ENCODE peak calls at places on chromosomes 6 and 20, in four cellular contexts. H is H9, M is mesenchymal stem cell, O is mesendoderm. U is an unnamed sample.

GRCh38 chr6:144266091-144266649 is 19.0 kb upstream of the UTRN start:
- DNase-seq in H (peak), M (peak), O (peak), U (peak)

GRCh38 chr6:43076093-43076927 is at the start of gene PTK7:
- DNase-seq in H (peak), M (peak), O (peak), U (peak)

GRCh38 chr6:9250852-9251251 is 815.5 kb upstream of the SLC35B3 start:
- DNase-seq in H (peak), M (peak), O (peak), U (peak)

GRCh38 chr20:60512436-60512835 is 554.2 kb downstream of the CDH26 start:
- DNase-seq in H (peak), M (no peak), O (peak), U (peak)

GRCh38 chr20:45359406-45360148 is 3.4 kb upstream of the SYS1 start:
- DNase-seq in H (no peak), M (peak), O (no peak), U (no peak)

GRCh38 chr6:136408205-136408604 is 118.6 kb upstream of the BCLAF1 start:
- DNase-seq in H (no peak), M (peak), O (no peak), U (peak)

GRCh38 chr20:1215386-1216170 is 10.3 kb upstream of the RAD21L1 start:
- DNase-seq in H (no peak), M (no peak), O (no peak), U (no peak)

GRCh38 chr6:162056745-162057144 is 670.8 kb downstream of the PRKN start:
- DNase-seq in H (peak), M (peak), O (peak), U (no peak)

GRCh38 chr6:130900913-130901312 is 73.7 kb downstream of the SMLR1 start:
- DNase-seq in H (no peak), M (peak), O (peak), U (peak)

GRCh38 chr20:32621071-32621913 is 36.2 kb upstream of the NOL4L start:
- DNase-seq in H (peak), M (no peak), O (no peak), U (no peak)

GRCh38 chr6:132995432-132995831 is 181.1 kb downstream of the RPS12 start:
- DNase-seq in H (no peak), M (no peak), O (no peak), U (no peak)

GRCh38 chr6:132300323-132300949 is 100.8 kb downstream of the MOXD1 start:
- DNase-seq in H (peak), M (peak), O (peak), U (peak)

GRCh38 chr20:57429579-57430202 is 38.5 kb downstream of the RBM38 start:
- DNase-seq in H (no peak), M (no peak), O (no peak), U (peak)

GRCh38 chr20:33673411-33674293 is 576 bp downstream of the NECAB3 start:
- DNase-seq in H (no peak), M (peak), O (no peak), U (no peak)

GRCh38 chr6:160858886-160859285 is 132.7 kb upstream of the MAP3K4 start:
- DNase-seq in H (no peak), M (no peak), O (no peak), U (no peak)

GRCh38 chr6:6730831-6731230 is 142.3 kb downstream of the LY86 start:
- DNase-seq in H (no peak), M (peak), O (no peak), U (peak)

GRCh38 chr6:90610291-90610670 is 23.4 kb upstream of the MAP3K7 start:
- DNase-seq in H (no peak), M (no peak), O (peak), U (no peak)

GRCh38 chr6:10465633-10466499 is 51.0 kb upstream of the TFAP2A start:
- DNase-seq in H (peak), M (peak), O (peak), U (no peak)

GRCh38 chr20:40738976-40739375 is 49.9 kb upstream of the MAFB start:
- DNase-seq in H (no peak), M (no peak), O (no peak), U (no peak)

GRCh38 chr6:168192901-168193815 is 114.1 kb upstream of the FRMD1 start:
- DNase-seq in H (peak), M (no peak), O (no peak), U (no peak)

GRCh38 chr6:167824591-167825041 is 2.1 kb upstream of the AFDN start:
- DNase-seq in H (no peak), M (no peak), O (no peak), U (peak)

GRCh38 chr6:113050010-113050893 is 703.1 kb downstream of the RFPL4B start:
- DNase-seq in H (no peak), M (no peak), O (no peak), U (no peak)

GRCh38 chr20:24634855-24635254 is 165.4 kb downstream of the SYNDIG1 start:
- DNase-seq in H (peak), M (peak), O (peak), U (no peak)

GRCh38 chr6:56199956-56200355 is 47.4 kb downstream of the COL21A1 start:
- DNase-seq in H (no peak), M (peak), O (no peak), U (peak)

GRCh38 chr6:47209632-47210031 is 100.1 kb downstream of the TNFRSF21 start:
- DNase-seq in H (no peak), M (peak), O (peak), U (peak)

GRCh38 chr6:53701333-53702073 is 35.9 kb upstream of the KLHL31 start:
- DNase-seq in H (no peak), M (no peak), O (no peak), U (no peak)

GRCh38 chr6:142485256-142485655 is 183.4 kb downstream of the ADGRG6 start:
- DNase-seq in H (no peak), M (peak), O (no peak), U (no peak)

GRCh38 chr20:57654363-57654997 is 34.3 kb upstream of the ZBP1 start:
- DNase-seq in H (peak), M (peak), O (peak), U (peak)

GRCh38 chr6:71091946-71092345 is 135.1 kb upstream of the B3GAT2 start:
- DNase-seq in H (no peak), M (no peak), O (no peak), U (no peak)

GRCh38 chr20:11467436-11467835 is 450.3 kb upstream of the BTBD3 start:
- DNase-seq in H (no peak), M (no peak), O (no peak), U (no peak)

GRCh38 chr20:25288291-25289181 is 40.7 kb downstream of the PYGB start:
- DNase-seq in H (no peak), M (no peak), O (no peak), U (no peak)

GRCh38 chr20:31841928-31842327 is 3.5 kb downstream of the FOXS1 start:
- DNase-seq in H (no peak), M (peak), O (no peak), U (no peak)

GRCh38 chr6:37607949-37608348 is 89.7 kb downstream of the MDGA1 start:
- DNase-seq in H (no peak), M (peak), O (peak), U (no peak)

GRCh38 chr6:96015321-96015790 is 418 bp upstream of the FUT9 start:
- DNase-seq in H (no peak), M (no peak), O (peak), U (no peak)

GRCh38 chr6:166573456-166574216 is 12.8 kb downstream of the RAMACL start:
- DNase-seq in H (no peak), M (peak), O (peak), U (no peak)

GRCh38 chr6:21791596-21791995 is 198.0 kb downstream of the SOX4 start:
- DNase-seq in H (no peak), M (peak), O (peak), U (no peak)

GRCh38 chr20:6767536-6768227 is at the start of gene BMP2:
- DNase-seq in H (peak), M (peak), O (peak), U (no peak)

GRCh38 chr20:1335961-1336698 is 7.2 kb upstream of the SDCBP2 start:
- DNase-seq in H (peak), M (no peak), O (no peak), U (no peak)

GRCh38 chr6:132489376-132489775 is 23.5 kb downstream of the STX7 start:
- DNase-seq in H (no peak), M (no peak), O (no peak), U (no peak)

GRCh38 chr20:14441201-14441600 is 103.8 kb upstream of the FLRT3 start:
- DNase-seq in H (no peak), M (peak), O (no peak), U (peak)

GRCh38 chr20:62589720-62590119 is 52.6 kb upstream of the SLCO4A1 start:
- DNase-seq in H (no peak), M (no peak), O (no peak), U (no peak)
- H2AK5ac ChIP-seq in H (no peak), M (no peak), O (no peak), U (no peak)

GRCh38 chr6:58290177-58290576 is 972.7 kb downstream of the PRIM2 start:
- DNase-seq in H (no peak), M (no peak), O (no peak), U (no peak)
- H2AK5ac ChIP-seq in H (no peak), M (no peak), O (no peak), U (no peak)

DNA sequence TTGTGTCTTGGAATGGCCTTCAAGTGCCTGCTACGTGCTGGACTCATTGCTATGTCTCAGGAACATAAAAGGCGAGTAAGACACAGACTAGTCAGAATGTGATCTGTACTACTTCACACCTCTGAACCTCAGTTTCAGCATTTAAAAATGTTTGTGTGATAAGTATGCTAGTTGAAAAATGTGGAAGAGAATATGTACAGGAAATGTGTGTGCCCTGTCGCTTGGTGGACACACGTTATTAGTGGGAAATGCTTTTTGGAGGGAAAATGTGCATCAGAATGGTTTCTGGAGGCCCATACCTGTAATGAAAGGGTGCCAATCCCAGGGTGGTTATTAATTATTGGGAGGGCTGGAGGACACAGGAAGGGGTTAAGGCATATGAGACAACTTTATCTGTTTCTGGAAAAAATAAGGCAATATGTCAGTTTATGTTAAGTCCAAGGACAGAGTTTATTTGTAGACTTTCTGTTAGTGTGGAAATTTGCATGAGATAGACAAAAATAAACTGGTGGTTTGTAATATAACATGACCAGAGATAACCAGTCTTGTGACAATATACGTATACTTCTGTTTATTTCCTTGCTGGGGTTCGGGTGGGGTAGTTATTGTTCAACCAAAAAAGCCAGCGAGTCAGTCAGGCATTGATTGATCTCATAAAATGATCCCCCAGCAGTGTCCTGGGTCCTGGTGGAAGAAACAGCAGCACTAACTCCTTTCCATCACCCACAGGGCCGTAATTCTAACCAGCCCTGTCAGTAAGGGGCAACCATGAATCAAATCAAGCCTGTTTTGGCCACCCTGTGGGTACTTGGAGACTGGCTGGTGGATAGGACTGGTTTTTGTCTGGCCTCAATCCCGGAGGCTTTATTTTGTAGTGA is 117.9 kb downstream of the JARID2 start:
- DNase-seq in H (no peak), M (peak), O (no peak), U (peak)
- H2AK5ac ChIP-seq in H (no peak), M (no peak), O (no peak), U (no peak)

GRCh38 chr20:9508240-9508661 is 6.1 kb upstream of the LAMP5 start:
- DNase-seq in H (no peak), M (no peak), O (no peak), U (no peak)

GRCh38 chr20:9506964-9507369 is 7.4 kb upstream of the LAMP5 start:
- DNase-seq in H (peak), M (no peak), O (peak), U (no peak)

GRCh38 chr20:9508696-9509178 is 5.7 kb upstream of the LAMP5 start:
- DNase-seq in H (peak), M (no peak), O (no peak), U (no peak)

GRCh38 chr20:9507544-9508239 is 6.7 kb upstream of the LAMP5 start:
- DNase-seq in H (peak), M (no peak), O (peak), U (no peak)

GRCh38 chr20:9506337-9506821 is 8.0 kb upstream of the LAMP5 start:
- DNase-seq in H (no peak), M (no peak), O (no peak), U (no peak)
- H2AK5ac ChIP-seq in H (no peak), M (no peak), O (no peak), U (no peak)

GRCh38 chr6:155954149-155954548 is 498.5 kb upstream of the NOX3 start:
- DNase-seq in H (no peak), M (no peak), O (no peak), U (no peak)

GRCh38 chr6:155958550-155958949 is 502.9 kb upstream of the NOX3 start:
- DNase-seq in H (no peak), M (no peak), O (no peak), U (no peak)

GRCh38 chr6:155955038-155955437 is 499.4 kb upstream of the NOX3 start:
- DNase-seq in H (peak), M (no peak), O (peak), U (no peak)

GRCh38 chr6:155959898-155960297 is 504.3 kb upstream of the NOX3 start:
- DNase-seq in H (no peak), M (no peak), O (no peak), U (no peak)
- H2AK5ac ChIP-seq in H (no peak), M (no peak), O (no peak), U (no peak)

GRCh38 chr6:30915591-30915946 is 1.5 kb downstream of the VARS2 start:
- DNase-seq in H (peak), M (peak), O (peak), U (peak)
- H2AK5ac ChIP-seq in H (no peak), M (no peak), O (no peak), U (no peak)

DNA sequence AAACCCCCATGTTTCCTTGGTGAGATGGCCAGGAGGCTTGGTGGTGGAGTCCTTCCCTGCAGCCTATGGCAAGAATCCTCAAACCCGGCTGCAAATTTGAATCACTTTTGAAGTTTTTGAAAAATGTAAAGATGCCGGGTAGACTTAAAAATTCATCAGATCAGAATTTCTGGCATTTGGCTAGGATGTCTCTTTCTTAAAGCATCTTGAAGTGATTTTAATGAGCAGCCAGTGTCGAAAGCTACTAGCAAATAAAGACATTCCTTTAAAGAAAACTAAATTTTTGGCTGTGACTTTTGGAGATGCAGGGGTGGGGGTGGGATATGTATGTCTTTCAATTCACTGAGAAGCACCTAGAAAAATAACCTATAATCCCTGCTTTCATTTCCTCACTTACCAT is 25.6 kb upstream of the NOX3 start:
- DNase-seq in H (no peak), M (no peak), O (no peak), U (peak)
- H2AK5ac ChIP-seq in H (no peak), M (no peak), O (no peak), U (no peak)

GRCh38 chr6:32190054-32190945 is at the start of gene PBX2:
- DNase-seq in H (peak), M (peak), O (peak), U (peak)

GRCh38 chr6:32191696-32192607 is 491 bp downstream of the GPSM3 start:
- DNase-seq in H (peak), M (no peak), O (no peak), U (no peak)

GRCh38 chr6:32192608-32193039 is at the start of gene GPSM3:
- DNase-seq in H (peak), M (peak), O (peak), U (no peak)

GRCh38 chr6:32189742-32190053 is 304 bp downstream of the PBX2 start:
- DNase-seq in H (no peak), M (no peak), O (no peak), U (no peak)

DNA sequence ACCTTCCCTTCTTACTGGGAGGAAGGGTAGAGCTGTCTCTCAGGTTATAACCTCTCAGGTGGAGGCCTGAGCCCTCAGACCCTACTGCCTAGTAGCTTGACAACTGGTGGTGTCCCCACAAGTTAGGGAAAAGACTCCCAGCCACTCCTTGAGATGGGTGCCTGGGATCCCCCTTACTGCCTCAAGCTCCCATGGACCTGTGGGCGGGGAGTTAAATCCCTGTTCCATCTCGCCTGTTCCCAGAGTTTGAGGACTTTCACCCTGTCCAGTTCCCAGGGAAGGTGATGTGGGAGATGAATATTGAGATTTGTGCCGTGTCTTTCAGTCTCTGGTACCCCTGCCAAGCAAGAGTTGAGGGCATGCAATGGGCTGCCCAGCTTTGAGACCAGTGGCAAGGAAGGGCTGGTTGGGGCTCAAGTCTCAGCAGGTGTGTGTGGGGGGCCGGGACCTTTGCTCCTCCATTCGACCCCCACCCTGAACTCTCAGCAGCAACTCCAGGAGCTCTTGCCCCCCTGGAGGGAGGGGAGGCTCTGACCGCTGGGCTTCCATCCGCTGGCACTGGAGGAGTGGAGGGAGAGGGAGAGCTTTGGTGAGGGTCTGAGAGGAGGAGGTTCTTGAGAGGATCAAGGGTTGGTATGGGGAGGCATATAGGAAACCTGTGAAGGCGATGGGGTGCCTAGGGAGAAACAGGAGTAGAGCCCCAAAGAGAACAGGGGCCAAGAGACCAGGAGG is 1.1 kb upstream of the PBX2 start:
- DNase-seq in H (peak), M (no peak), O (no peak), U (no peak)
- H2AK5ac ChIP-seq in H (no peak), M (peak), O (peak), U (peak)

GRCh38 chr6:169953686-169954085 is 202.3 kb downstream of the ERMARD start:
- DNase-seq in H (no peak), M (no peak), O (no peak), U (no peak)
- H2AK5ac ChIP-seq in H (no peak), M (no peak), O (no peak), U (no peak)

U was measured in trophoblast cell.